ENCODE peak calls at places on chromosome X, in seven cellular contexts. One of them, this sample, is unnamed.

GRCh38 chrX:101415180-101416130 is 7.4 kb downstream of the HNRNPH2 start:
- DNase-seq in endothelial cell: peak
- DNase-seq in bronchial epithelial cell: peak
- DNase-seq in astrocyte of the cerebellum: peak
- DNase-seq in colonic mucosa: peak
- DNase-seq in progenitor cell of endocrine pancreas: no peak
- DNase-seq in MCF 10A: peak
- DNase-seq in this sample: peak

GRCh38 chrX:12975999-12976558 is 1.2 kb downstream of the TMSB4X start:
- DNase-seq in MCF 10A: peak
- DNase-seq in endothelial cell: no peak
- DNase-seq in progenitor cell of endocrine pancreas: no peak
- DNase-seq in bronchial epithelial cell: no peak
- DNase-seq in astrocyte of the cerebellum: no peak
- DNase-seq in colonic mucosa: peak
- DNase-seq in this sample: peak

GRCh38 chrX:124925681-124926080 is 394.0 kb upstream of the TEX13C start:
- DNase-seq in colonic mucosa: no peak
- DNase-seq in endothelial cell: no peak
- DNase-seq in progenitor cell of endocrine pancreas: no peak
- DNase-seq in bronchial epithelial cell: no peak
- DNase-seq in MCF 10A: no peak
- DNase-seq in astrocyte of the cerebellum: no peak
- DNase-seq in this sample: no peak

GRCh38 chrX:50202539-50202938 is 1.7 kb upstream of the AKAP4 start:
- DNase-seq in MCF 10A: peak
- DNase-seq in colonic mucosa: no peak
- DNase-seq in astrocyte of the cerebellum: no peak
- DNase-seq in endothelial cell: no peak
- DNase-seq in progenitor cell of endocrine pancreas: no peak
- DNase-seq in bronchial epithelial cell: peak
- DNase-seq in this sample: peak

GRCh38 chrX:40671126-40671525 is 23.8 kb upstream of the CXorf38 start:
- DNase-seq in bronchial epithelial cell: no peak
- DNase-seq in progenitor cell of endocrine pancreas: no peak
- DNase-seq in endothelial cell: no peak
- DNase-seq in astrocyte of the cerebellum: no peak
- DNase-seq in colonic mucosa: no peak
- DNase-seq in MCF 10A: no peak
- DNase-seq in this sample: no peak

GRCh38 chrX:57528670-57529255 is 63.0 kb upstream of the ZXDB start:
- DNase-seq in astrocyte of the cerebellum: no peak
- DNase-seq in colonic mucosa: peak
- DNase-seq in bronchial epithelial cell: peak
- DNase-seq in progenitor cell of endocrine pancreas: no peak
- DNase-seq in endothelial cell: peak
- DNase-seq in MCF 10A: peak
- DNase-seq in this sample: peak

GRCh38 chrX:47194388-47194787 is 759 bp downstream of the UBA1 start:
- DNase-seq in MCF 10A: no peak
- DNase-seq in bronchial epithelial cell: no peak
- DNase-seq in endothelial cell: no peak
- DNase-seq in astrocyte of the cerebellum: no peak
- DNase-seq in colonic mucosa: no peak
- DNase-seq in progenitor cell of endocrine pancreas: no peak
- DNase-seq in this sample: no peak

GRCh38 chrX:153609917-153610833 is 11.2 kb upstream of the CCNQ start:
- DNase-seq in bronchial epithelial cell: peak
- DNase-seq in astrocyte of the cerebellum: peak
- DNase-seq in MCF 10A: peak
- DNase-seq in endothelial cell: peak
- DNase-seq in colonic mucosa: peak
- DNase-seq in progenitor cell of endocrine pancreas: peak
- DNase-seq in this sample: peak

GRCh38 chrX:136185409-136186022 is 38.2 kb downstream of the FHL1 start:
- DNase-seq in bronchial epithelial cell: no peak
- DNase-seq in MCF 10A: peak
- DNase-seq in colonic mucosa: no peak
- DNase-seq in astrocyte of the cerebellum: no peak
- DNase-seq in endothelial cell: no peak
- DNase-seq in progenitor cell of endocrine pancreas: no peak
- DNase-seq in this sample: peak

GRCh38 chrX:17403231-17403691 is 28.3 kb downstream of the NHS start:
- DNase-seq in endothelial cell: no peak
- DNase-seq in bronchial epithelial cell: no peak
- DNase-seq in astrocyte of the cerebellum: no peak
- DNase-seq in colonic mucosa: no peak
- DNase-seq in progenitor cell of endocrine pancreas: no peak
- DNase-seq in MCF 10A: no peak
- DNase-seq in this sample: no peak

GRCh38 chrX:133792198-133792953 is 193.0 kb downstream of the GPC3 start:
- DNase-seq in MCF 10A: peak
- DNase-seq in colonic mucosa: peak
- DNase-seq in astrocyte of the cerebellum: peak
- DNase-seq in bronchial epithelial cell: peak
- DNase-seq in endothelial cell: peak
- DNase-seq in progenitor cell of endocrine pancreas: peak
- DNase-seq in this sample: peak
- TF ChIP-seq CTCF in MCF 10A: peak
- TF ChIP-seq CTCF in colonic mucosa: peak
- TF ChIP-seq CTCF in astrocyte of the cerebellum: peak
- TF ChIP-seq CTCF in bronchial epithelial cell: peak
- TF ChIP-seq CTCF in endothelial cell: peak
- TF ChIP-seq CTCF in progenitor cell of endocrine pancreas: peak
- TF ChIP-seq CTCF in this sample: peak

GRCh38 chrX:34332336-34332735 is 200.2 kb upstream of the FAM47A start:
- DNase-seq in bronchial epithelial cell: peak
- DNase-seq in progenitor cell of endocrine pancreas: no peak
- DNase-seq in endothelial cell: no peak
- DNase-seq in colonic mucosa: no peak
- DNase-seq in MCF 10A: peak
- DNase-seq in astrocyte of the cerebellum: no peak
- DNase-seq in this sample: peak
- TF ChIP-seq CTCF in bronchial epithelial cell: peak
- TF ChIP-seq CTCF in progenitor cell of endocrine pancreas: peak
- TF ChIP-seq CTCF in endothelial cell: no peak
- TF ChIP-seq CTCF in colonic mucosa: no peak
- TF ChIP-seq CTCF in MCF 10A: peak
- TF ChIP-seq CTCF in astrocyte of the cerebellum: peak
- TF ChIP-seq CTCF in this sample: peak

GRCh38 chrX:24376403-24376802 is 16.0 kb downstream of the SUPT20HL1 start:
- DNase-seq in MCF 10A: no peak
- DNase-seq in astrocyte of the cerebellum: no peak
- DNase-seq in progenitor cell of endocrine pancreas: no peak
- DNase-seq in endothelial cell: no peak
- DNase-seq in bronchial epithelial cell: no peak
- DNase-seq in colonic mucosa: no peak
- DNase-seq in this sample: no peak

GRCh38 chrX:24369816-24370215 is 9.4 kb downstream of the SUPT20HL1 start:
- DNase-seq in endothelial cell: no peak
- DNase-seq in progenitor cell of endocrine pancreas: no peak
- DNase-seq in bronchial epithelial cell: no peak
- DNase-seq in MCF 10A: no peak
- DNase-seq in colonic mucosa: no peak
- DNase-seq in astrocyte of the cerebellum: no peak
- DNase-seq in this sample: no peak

GRCh38 chrX:24372021-24372763 is 11.8 kb downstream of the SUPT20HL1 start:
- DNase-seq in progenitor cell of endocrine pancreas: no peak
- DNase-seq in colonic mucosa: no peak
- DNase-seq in MCF 10A: no peak
- DNase-seq in bronchial epithelial cell: no peak
- DNase-seq in astrocyte of the cerebellum: no peak
- DNase-seq in endothelial cell: no peak
- DNase-seq in this sample: no peak

GRCh38 chrX:24375732-24376131 is 15.3 kb downstream of the SUPT20HL1 start:
- DNase-seq in endothelial cell: no peak
- DNase-seq in astrocyte of the cerebellum: no peak
- DNase-seq in colonic mucosa: no peak
- DNase-seq in bronchial epithelial cell: no peak
- DNase-seq in MCF 10A: no peak
- DNase-seq in progenitor cell of endocrine pancreas: no peak
- DNase-seq in this sample: no peak

DNA sequence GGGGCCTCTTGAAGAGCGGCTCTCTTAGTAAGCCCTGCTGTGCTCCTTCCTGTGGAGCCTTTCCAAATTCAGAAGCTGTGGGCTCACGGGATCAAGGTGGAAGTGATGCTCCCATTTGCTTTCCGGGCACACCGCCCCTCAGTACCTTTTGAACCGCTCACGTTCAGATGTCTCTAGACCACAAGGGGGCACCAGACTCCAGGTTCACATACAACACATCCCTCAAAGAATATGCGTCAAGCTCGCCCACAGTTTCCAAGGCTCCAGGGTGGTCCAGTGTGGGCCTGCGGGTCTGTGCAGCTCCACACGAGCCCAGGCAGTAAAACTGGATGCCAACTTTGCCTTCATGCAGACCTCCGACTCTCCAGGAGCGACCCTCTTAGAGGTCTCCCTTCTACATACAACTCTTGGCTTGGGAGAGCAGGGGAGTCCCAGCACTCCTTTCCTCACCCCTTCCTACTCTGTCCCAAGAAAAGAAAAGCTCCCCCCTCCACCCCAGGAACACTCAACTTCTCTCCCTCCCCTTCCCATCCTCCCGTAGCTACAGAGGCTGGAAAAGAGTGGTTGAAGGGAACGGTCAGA is 11.0 kb downstream of the SUPT20HL1 start:
- DNase-seq in astrocyte of the cerebellum: peak
- DNase-seq in endothelial cell: peak
- DNase-seq in bronchial epithelial cell: peak
- DNase-seq in progenitor cell of endocrine pancreas: peak
- DNase-seq in MCF 10A: peak
- DNase-seq in colonic mucosa: peak
- DNase-seq in this sample: peak
- TF ChIP-seq CTCF in astrocyte of the cerebellum: peak
- TF ChIP-seq CTCF in endothelial cell: peak
- TF ChIP-seq CTCF in bronchial epithelial cell: peak
- TF ChIP-seq CTCF in progenitor cell of endocrine pancreas: peak
- TF ChIP-seq CTCF in MCF 10A: peak
- TF ChIP-seq CTCF in colonic mucosa: peak
- TF ChIP-seq CTCF in this sample: peak

DNA sequence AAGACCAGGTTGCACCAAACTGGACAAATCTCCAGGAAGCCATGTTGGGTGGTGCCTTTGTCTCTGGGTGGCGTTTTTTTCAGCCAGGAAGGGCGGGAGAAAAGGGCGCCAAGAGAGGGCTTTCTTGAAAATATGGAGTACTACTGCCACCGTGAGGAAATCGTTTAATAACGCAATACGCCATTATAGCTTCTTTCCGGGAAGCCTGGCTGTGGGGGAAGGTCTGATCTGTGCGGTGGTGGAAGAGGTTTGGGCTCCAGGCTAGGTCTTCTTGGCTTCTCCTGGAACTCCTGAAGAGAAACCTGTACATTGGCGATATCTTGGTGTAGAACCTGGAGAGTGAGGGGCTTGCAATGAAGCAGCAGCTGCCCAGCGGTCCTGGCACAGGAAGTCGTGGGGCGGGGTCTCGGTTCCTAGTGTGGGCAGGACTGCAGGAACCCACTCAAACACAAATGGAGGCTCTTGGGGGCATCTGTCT is 202.7 kb downstream of the OR13H1 start:
- DNase-seq in bronchial epithelial cell: no peak
- DNase-seq in colonic mucosa: peak
- DNase-seq in progenitor cell of endocrine pancreas: no peak
- DNase-seq in endothelial cell: no peak
- DNase-seq in MCF 10A: peak
- DNase-seq in astrocyte of the cerebellum: peak
- DNase-seq in this sample: no peak
- TF ChIP-seq CTCF in bronchial epithelial cell: no peak
- TF ChIP-seq CTCF in colonic mucosa: no peak
- TF ChIP-seq CTCF in progenitor cell of endocrine pancreas: no peak
- TF ChIP-seq CTCF in endothelial cell: no peak
- TF ChIP-seq CTCF in MCF 10A: peak
- TF ChIP-seq CTCF in astrocyte of the cerebellum: peak
- TF ChIP-seq CTCF in this sample: no peak